ENCODE peak calls at places on chromosomes 11 and 22, in eight cellular contexts. F is ACHN, S is DMS79 treated with DMSO at 0.1 percent for 48 hours, P is ELR, W is NCI-H510A treated with DMSO at 0.1 percent for 48 hours, O is A549, J is fibroblast of the aortic adventitia, Z is T-cell. U is an unnamed sample.

GRCh38 chr22:32729368-32729767 is 72.1 kb upstream of the TIMP3 start:
- DNase-seq in S (no peak), Z (no peak), F (no peak), P (no peak), J (no peak), O (no peak), W (no peak), U (no peak)

GRCh38 chr11:16096336-16096735 is 260.0 kb downstream of the SOX6 start:
- DNase-seq in P (peak; percentile 4), Z (no peak), W (no peak), F (peak; percentile 24), O (no peak), S (no peak), J (peak; percentile 4), U (no peak)

GRCh38 chr11:19237813-19238212 is 2.9 kb downstream of the E2F8 start:
- DNase-seq in J (no peak), S (no peak), P (no peak), F (no peak), Z (no peak), O (no peak), W (no peak), U (no peak)

GRCh38 chr11:61361237-61361636 is 445 bp downstream of the CYB561A3 start:
- DNase-seq in S (peak; percentile 40), O (no peak), F (no peak), P (peak; percentile 11), J (no peak), Z (no peak), W (peak; percentile 43), U (peak; percentile 29)

GRCh38 chr22:29375436-29376076 is 12.8 kb downstream of the AP1B1 start:
- DNase-seq in F (no peak), S (no peak), O (no peak), P (no peak), J (peak; percentile 14), Z (no peak), W (no peak), U (no peak)

GRCh38 chr11:103596323-103596722 is 440.1 kb upstream of the DDI1 start:
- DNase-seq in W (no peak), S (no peak), O (no peak), P (no peak), J (no peak), Z (no peak), F (no peak), U (no peak)

GRCh38 chr11:65489061-65489705 is 9.7 kb upstream of the MALAT1 start:
- DNase-seq in P (peak; percentile 89), S (no peak), J (peak; percentile 82), W (no peak), O (no peak), F (no peak), Z (no peak), U (no peak)

GRCh38 chr11:108897071-108897481 is 232.2 kb downstream of the DDX10 start:
- DNase-seq in Z (no peak), F (no peak), S (no peak), P (peak; percentile 69), O (no peak), W (no peak), J (peak; percentile 15), U (no peak)

GRCh38 chr22:32538516-32538915 is 63.9 kb downstream of the FBXO7 start:
- DNase-seq in F (no peak), O (no peak), W (no peak), P (no peak), S (no peak), Z (no peak), J (no peak), U (no peak)

GRCh38 chr11:104668797-104669463 is 229.3 kb downstream of the CASP12 start:
- DNase-seq in F (peak; percentile 67), P (peak; percentile 90), S (no peak), J (peak; percentile 82), O (no peak), Z (no peak), W (no peak), U (peak; percentile 46)

GRCh38 chr11:67611704-67612587 is 5.2 kb downstream of the NDUFV1 start:
- DNase-seq in O (no peak), W (no peak), S (no peak), F (no peak), P (no peak), Z (no peak), J (no peak), U (no peak)

U was measured in RKO.